ENCODE peak calls at places on chromosomes 3 and 15, in four cellular contexts. One of them, this sample, is unnamed.

GRCh38 chr3:139772539-139773500 is 95.0 kb upstream of the NMNAT3 start:
- DNase-seq in NB4: peak
- DNase-seq in astrocyte of the hippocampus: peak
- DNase-seq in dermis blood vessel endothelial cell: no peak
- DNase-seq in this sample: no peak

GRCh38 chr3:192915306-192915705 is 2.4 kb downstream of the MB21D2 start:
- DNase-seq in NB4: peak
- DNase-seq in astrocyte of the hippocampus: peak
- DNase-seq in dermis blood vessel endothelial cell: peak
- DNase-seq in this sample: peak

GRCh38 chr3:21484323-21485154 is 266.5 kb downstream of the ZNF385D start:
- DNase-seq in NB4: peak
- DNase-seq in astrocyte of the hippocampus: peak
- DNase-seq in dermis blood vessel endothelial cell: peak
- DNase-seq in this sample: peak

GRCh38 chr3:49628249-49628648 is 45.9 kb upstream of the APEH start:
- DNase-seq in NB4: no peak
- DNase-seq in astrocyte of the hippocampus: no peak
- DNase-seq in dermis blood vessel endothelial cell: no peak
- DNase-seq in this sample: no peak

GRCh38 chr15:73873889-73874511 is 636 bp downstream of the TBC1D21 start:
- DNase-seq in NB4: peak
- DNase-seq in astrocyte of the hippocampus: peak
- DNase-seq in dermis blood vessel endothelial cell: peak
- DNase-seq in this sample: peak

GRCh38 chr15:36954486-36954885 is 145.9 kb downstream of the MEIS2 start:
- DNase-seq in NB4: no peak
- DNase-seq in astrocyte of the hippocampus: no peak
- DNase-seq in dermis blood vessel endothelial cell: no peak
- DNase-seq in this sample: no peak

GRCh38 chr3:45642731-45643152 is 46.5 kb upstream of the SACM1L start:
- DNase-seq in NB4: peak
- DNase-seq in astrocyte of the hippocampus: peak
- DNase-seq in dermis blood vessel endothelial cell: no peak
- DNase-seq in this sample: peak

GRCh38 chr3:185558395-185558794 is 6.0 kb upstream of the LIPH start:
- DNase-seq in NB4: no peak
- DNase-seq in astrocyte of the hippocampus: peak
- DNase-seq in dermis blood vessel endothelial cell: no peak
- DNase-seq in this sample: no peak

GRCh38 chr3:53817809-53818208 is 28.4 kb downstream of the CHDH start:
- DNase-seq in NB4: no peak
- DNase-seq in astrocyte of the hippocampus: no peak
- DNase-seq in dermis blood vessel endothelial cell: no peak
- DNase-seq in this sample: no peak

GRCh38 chr3:48957006-48957705 is 32.9 kb upstream of the P4HTM start:
- DNase-seq in NB4: no peak
- DNase-seq in astrocyte of the hippocampus: no peak
- DNase-seq in dermis blood vessel endothelial cell: no peak
- DNase-seq in this sample: no peak

GRCh38 chr15:59029554-59029953 is 42.1 kb downstream of the RNF111 start:
- DNase-seq in NB4: no peak
- DNase-seq in astrocyte of the hippocampus: no peak
- DNase-seq in dermis blood vessel endothelial cell: no peak
- DNase-seq in this sample: no peak

GRCh38 chr15:68389936-68390790 is 41.8 kb downstream of the ITGA11 start:
- DNase-seq in NB4: peak
- DNase-seq in astrocyte of the hippocampus: peak
- DNase-seq in dermis blood vessel endothelial cell: peak
- DNase-seq in this sample: peak

GRCh38 chr3:184525337-184526157 is 36.0 kb upstream of the EPHB3 start:
- DNase-seq in NB4: no peak
- DNase-seq in astrocyte of the hippocampus: peak
- DNase-seq in dermis blood vessel endothelial cell: peak
- DNase-seq in this sample: peak

GRCh38 chr3:17808994-17809393 is 66.6 kb upstream of the TBC1D5 start:
- DNase-seq in NB4: no peak
- DNase-seq in astrocyte of the hippocampus: peak
- DNase-seq in dermis blood vessel endothelial cell: no peak
- DNase-seq in this sample: no peak

GRCh38 chr3:17192995-17193394 is 308.2 kb downstream of the PLCL2 start:
- DNase-seq in NB4: no peak
- DNase-seq in astrocyte of the hippocampus: no peak
- DNase-seq in dermis blood vessel endothelial cell: no peak
- DNase-seq in this sample: no peak

GRCh38 chr15:51908312-51908711 is 63.3 kb downstream of the LEO1 start:
- DNase-seq in NB4: no peak
- DNase-seq in astrocyte of the hippocampus: peak
- DNase-seq in dermis blood vessel endothelial cell: peak
- DNase-seq in this sample: peak

GRCh38 chr3:69433938-69434263 is 48.0 kb upstream of the FRMD4B start:
- DNase-seq in NB4: no peak
- DNase-seq in astrocyte of the hippocampus: peak
- DNase-seq in dermis blood vessel endothelial cell: peak
- DNase-seq in this sample: no peak

GRCh38 chr15:77986891-77987764 is 90.4 kb downstream of the TBC1D2B start:
- DNase-seq in NB4: no peak
- DNase-seq in astrocyte of the hippocampus: peak
- DNase-seq in dermis blood vessel endothelial cell: no peak
- DNase-seq in this sample: no peak

GRCh38 chr3:101853971-101854370 is 4.7 kb downstream of the NFKBIZ start:
- DNase-seq in NB4: no peak
- DNase-seq in astrocyte of the hippocampus: no peak
- DNase-seq in dermis blood vessel endothelial cell: no peak
- DNase-seq in this sample: no peak

GRCh38 chr3:194208701-194209100 is 72.8 kb downstream of the HES1 start:
- DNase-seq in NB4: no peak
- DNase-seq in astrocyte of the hippocampus: no peak
- DNase-seq in dermis blood vessel endothelial cell: no peak
- DNase-seq in this sample: no peak

GRCh38 chr3:147383617-147384016 is 22.7 kb downstream of the ZIC4 start:
- DNase-seq in NB4: peak
- DNase-seq in astrocyte of the hippocampus: no peak
- DNase-seq in dermis blood vessel endothelial cell: peak
- DNase-seq in this sample: no peak

GRCh38 chr3:66237551-66237950 is 16.8 kb downstream of the SLC25A26 start:
- DNase-seq in NB4: no peak
- DNase-seq in astrocyte of the hippocampus: no peak
- DNase-seq in dermis blood vessel endothelial cell: no peak
- DNase-seq in this sample: no peak

GRCh38 chr3:25555695-25556094 is 109.0 kb downstream of the TOP2B start:
- DNase-seq in NB4: no peak
- DNase-seq in astrocyte of the hippocampus: peak
- DNase-seq in dermis blood vessel endothelial cell: no peak
- DNase-seq in this sample: no peak

GRCh38 chr3:126621171-126621570 is 33.8 kb downstream of the TXNRD3 start:
- DNase-seq in NB4: no peak
- DNase-seq in astrocyte of the hippocampus: peak
- DNase-seq in dermis blood vessel endothelial cell: no peak
- DNase-seq in this sample: no peak

GRCh38 chr3:28743843-28744242 is 395.2 kb upstream of the AZI2 start:
- DNase-seq in NB4: no peak
- DNase-seq in astrocyte of the hippocampus: peak
- DNase-seq in dermis blood vessel endothelial cell: peak
- DNase-seq in this sample: peak

GRCh38 chr3:127422663-127423375 is 135.0 kb upstream of the PRR20G start:
- DNase-seq in NB4: no peak
- DNase-seq in astrocyte of the hippocampus: no peak
- DNase-seq in dermis blood vessel endothelial cell: no peak
- DNase-seq in this sample: no peak

GRCh38 chr15:95940431-95940985 is 390.0 kb upstream of the NR2F2 start:
- DNase-seq in NB4: no peak
- DNase-seq in astrocyte of the hippocampus: no peak
- DNase-seq in dermis blood vessel endothelial cell: no peak
- DNase-seq in this sample: no peak